ENCODE peak calls at places on chromosomes 4 and X, in five cellular contexts. N is NT2/D1, M is HepG2, K is H1, D is GM12878. R is an unnamed sample.

GRCh38 chr4:95867919-95868318 is 28.0 kb downstream of the PDHA2 start:
- DNase-seq in N (no peak), M (no peak), K (no peak), D (no peak), R (no peak)

GRCh38 chr4:85672959-85673358 is 198.0 kb downstream of the ARHGAP24 start:
- DNase-seq in N (no peak), M (no peak), K (no peak), D (no peak), R (no peak)

GRCh38 chrX:44621088-44621487 is 78.4 kb upstream of the FUNDC1 start:
- DNase-seq in N (no peak), M (no peak), K (no peak), D (no peak), R (no peak)

GRCh38 chr4:152997771-152998487 is 61.8 kb downstream of the FHDC1 start:
- DNase-seq in N (no peak), M (no peak), K (no peak), D (no peak), R (no peak)

GRCh38 chr4:20430555-20430954 is 178.8 kb downstream of the SLIT2 start:
- DNase-seq in N (no peak), M (no peak), K (no peak), D (no peak), R (no peak)

GRCh38 chrX:20265221-20265725 is 1.4 kb downstream of the RPS6KA3 start:
- DNase-seq in N (no peak), M (peak), K (peak), D (no peak), R (peak)

GRCh38 chr4:123919576-123920098 is 523.0 kb downstream of the SPRY1 start:
- DNase-seq in N (no peak), M (no peak), K (no peak), D (no peak), R (no peak)

GRCh38 chr4:112916868-112917267 is 132.6 kb upstream of the ANK2 start:
- DNase-seq in N (no peak), M (no peak), K (no peak), D (no peak), R (no peak)

GRCh38 chrX:16639966-16640365 is 10.0 kb upstream of the S100G start:
- DNase-seq in N (no peak), M (no peak), K (no peak), D (no peak), R (no peak)

GRCh38 chrX:153225438-153226098 is 46.5 kb downstream of the MAGEA1 start:
- DNase-seq in N (no peak), M (no peak), K (no peak), D (no peak), R (no peak)

GRCh38 chr4:77044458-77045124 is 31.2 kb downstream of the CCNI start:
- DNase-seq in N (no peak), M (peak), K (no peak), D (peak), R (peak)
- TF ChIP-seq SUZ12 in N (no peak), M (no peak), K (no peak), D (no peak), R (no peak)

GRCh38 chr4:170242471-170242870 is 152.7 kb upstream of the AADAT start:
- DNase-seq in N (no peak), M (no peak), K (no peak), D (no peak), R (no peak)
- TF ChIP-seq SUZ12 in N (no peak), M (no peak), K (no peak), D (no peak), R (no peak)

GRCh38 chr4:74473155-74473811 is 28.3 kb downstream of the AREG start:
- DNase-seq in N (no peak), M (peak), K (no peak), D (no peak), R (no peak)
- TF ChIP-seq SUZ12 in N (no peak), M (no peak), K (no peak), D (no peak), R (no peak)

GRCh38 chr4:145381163-145381562 is 100.5 kb upstream of the SMAD1 start:
- DNase-seq in N (no peak), M (no peak), K (no peak), D (no peak), R (no peak)

GRCh38 chr4:145375416-145375815 is 106.2 kb upstream of the SMAD1 start:
- DNase-seq in N (no peak), M (no peak), K (no peak), D (no peak), R (no peak)

DNA sequence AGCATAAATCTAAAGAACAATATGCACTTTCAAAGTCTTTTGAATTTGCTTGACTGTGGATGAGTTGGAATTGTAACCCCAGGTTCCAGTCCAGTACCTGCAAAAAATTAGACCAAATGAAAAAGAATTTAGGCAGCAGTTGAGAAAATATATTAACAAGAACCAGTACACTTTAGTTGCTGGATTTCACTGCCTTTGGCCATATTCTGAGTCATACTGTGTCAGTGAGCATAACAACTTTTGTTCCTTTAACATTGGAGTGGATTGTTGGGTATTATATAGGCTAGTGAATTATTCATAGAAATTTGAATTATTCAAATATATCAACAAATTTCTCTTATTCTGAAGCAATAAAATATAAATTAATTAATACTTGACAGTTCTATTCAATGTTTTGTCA is 101.5 kb upstream of the SMAD1 start:
- DNase-seq in N (no peak), M (no peak), K (no peak), D (no peak), R (no peak)
- TF ChIP-seq SUZ12 in N (no peak), M (no peak), K (no peak), D (no peak), R (no peak)

DNA sequence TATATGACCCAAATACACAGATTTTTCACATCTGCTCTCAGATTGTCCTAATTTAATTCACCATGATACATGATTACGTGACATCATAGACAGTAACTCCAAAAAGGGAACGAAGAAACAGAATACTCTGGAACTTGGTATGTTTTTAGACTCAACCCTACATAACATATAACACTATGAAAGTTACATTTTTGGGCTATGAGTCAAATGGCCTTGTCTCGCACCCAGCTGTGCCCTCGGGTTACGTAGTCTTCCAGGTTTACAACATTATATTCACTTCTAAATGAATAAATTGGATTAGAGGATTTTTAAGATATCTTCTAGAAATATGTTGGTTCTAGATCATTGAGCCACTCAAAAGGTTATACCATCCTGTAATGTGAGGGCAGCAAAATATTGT is 2089.6 kb upstream of the TENM3 start:
- DNase-seq in N (no peak), M (no peak), K (no peak), D (no peak), R (no peak)
- TF ChIP-seq SUZ12 in N (no peak), M (no peak), K (no peak), D (no peak), R (no peak)

GRCh38 chrX:130376077-130376476 is 9.4 kb downstream of the GPR119 start:
- DNase-seq in N (no peak), M (no peak), K (no peak), D (no peak), R (no peak)

DNA sequence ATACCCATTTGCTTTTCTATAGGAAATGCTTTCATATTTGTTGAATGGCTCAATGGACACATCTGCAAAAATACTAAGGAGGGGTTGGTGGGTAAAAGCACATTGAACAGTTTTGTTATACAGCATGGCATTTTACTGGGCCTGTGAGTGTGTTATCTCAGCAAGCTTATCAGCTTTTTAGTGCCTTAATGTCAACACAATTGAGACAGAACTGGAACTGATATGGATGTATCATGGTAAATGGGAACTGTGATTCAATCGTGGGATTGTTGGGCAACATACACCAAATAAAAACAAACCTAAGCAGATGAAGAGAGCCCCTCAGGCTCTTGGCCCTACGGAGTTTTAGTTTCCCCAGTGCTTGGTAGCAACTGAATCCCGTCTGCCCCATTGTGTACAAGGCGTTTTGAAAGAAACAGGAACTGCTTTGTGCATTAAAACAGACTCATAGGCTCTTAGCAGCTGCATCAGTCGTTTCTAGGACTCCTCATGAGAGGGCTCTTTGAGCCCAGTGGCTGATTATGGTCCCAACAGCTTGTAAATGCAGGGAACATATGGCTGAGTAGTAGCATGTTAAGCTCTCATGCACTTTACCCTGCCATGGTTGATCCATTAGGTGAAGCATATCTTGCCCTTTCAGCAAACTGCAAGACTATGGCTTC is 7.3 kb downstream of the GPR119 start:
- DNase-seq in N (no peak), M (no peak), K (no peak), D (no peak), R (no peak)
- TF ChIP-seq SUZ12 in N (no peak), M (no peak), K (no peak), D (no peak), R (no peak)

GRCh38 chr4:150007512-150007911 is 70.7 kb upstream of the DCLK2 start:
- DNase-seq in N (no peak), M (no peak), K (no peak), D (no peak), R (no peak)
- TF ChIP-seq SUZ12 in N (no peak), M (no peak), K (no peak), D (no peak), R (no peak)

DNA sequence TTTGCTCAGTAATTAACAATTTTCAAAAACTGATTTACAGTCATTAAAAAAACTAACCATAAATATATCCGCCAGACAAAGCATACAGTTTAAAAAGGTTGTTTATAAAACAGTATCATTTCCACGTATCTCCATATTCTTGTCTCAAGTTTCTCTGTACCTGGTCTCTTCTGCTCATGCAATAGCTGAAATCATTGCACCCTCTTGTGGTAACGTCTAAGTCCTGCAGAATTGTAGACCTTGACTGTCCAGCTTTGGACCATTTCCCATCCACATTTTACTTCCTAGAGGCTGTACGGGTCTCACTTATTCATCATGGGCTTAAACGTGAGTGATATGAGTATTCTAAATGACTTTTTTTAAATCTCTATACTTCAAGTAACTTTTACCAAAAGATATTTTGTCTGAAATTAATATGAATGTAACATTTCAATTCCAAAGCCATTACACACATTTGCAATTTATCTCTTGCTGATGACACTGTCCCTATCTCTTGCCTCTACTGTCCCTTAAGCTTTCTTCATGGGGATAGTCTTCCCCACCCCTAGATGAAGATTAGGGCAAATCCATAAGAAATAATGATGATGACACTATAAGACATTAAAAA is 118.5 kb downstream of the BTC start:
- DNase-seq in N (no peak), M (peak), K (no peak), D (no peak), R (peak)
- TF ChIP-seq SUZ12 in N (no peak), M (no peak), K (no peak), D (no peak), R (no peak)

R was measured in HEK293T.